ENCODE peak calls at places on chromosomes 16 and 17, in four cellular contexts. D, L, C and Z are unnamed samples.

GRCh38 chr16:81599034-81599744 is 154.6 kb downstream of the CMIP start:
- DNase-seq in D (no peak), L (no peak), C (no peak), Z (no peak)

GRCh38 chr17:3866269-3866668 is 20.2 kb upstream of the NCBP3 start:
- DNase-seq in D (no peak), L (no peak), C (no peak), Z (no peak)

GRCh38 chr17:32136856-32137255 is 5.4 kb upstream of the RHOT1 start:
- DNase-seq in D (no peak), L (peak), C (no peak), Z (no peak)

GRCh38 chr17:10814083-10814482 is 10.2 kb upstream of the TMEM238L start:
- DNase-seq in D (no peak), L (no peak), C (no peak), Z (no peak)

GRCh38 chr16:57666353-57667068 is 1.6 kb upstream of the ADGRG3 start:
- DNase-seq in D (no peak), L (no peak), C (no peak), Z (no peak)

GRCh38 chr17:40283662-40284061 is 4.0 kb upstream of the CDC6 start:
- DNase-seq in D (no peak), L (peak), C (no peak), Z (no peak)

GRCh38 chr16:84545114-84545737 is 40.8 kb upstream of the MEAK7 start:
- DNase-seq in D (no peak), L (no peak), C (no peak), Z (no peak)

GRCh38 chr16:4371481-4372314 is at the start of gene VASN:
- DNase-seq in D (peak), L (peak), C (peak), Z (no peak)

GRCh38 chr16:69031877-69032301 is 73.6 kb upstream of the HAS3 start:
- DNase-seq in D (peak), L (no peak), C (no peak), Z (no peak)

GRCh38 chr17:19717411-19717908 is 1.1 kb upstream of the SLC47A2 start:
- DNase-seq in D (no peak), L (no peak), C (no peak), Z (no peak)

GRCh38 chr16:69927056-69927757 is 23.9 kb upstream of the CLEC18A start:
- DNase-seq in D (peak), L (peak), C (no peak), Z (no peak)

GRCh38 chr16:13997933-13998332 is 73.2 kb upstream of the MRTFB start:
- DNase-seq in D (peak), L (peak), C (no peak), Z (peak)

GRCh38 chr17:7889166-7889584 is 586 bp downstream of the CHD3 start:
- DNase-seq in D (peak), L (peak), C (peak), Z (no peak)

GRCh38 chr17:82959242-82959930 is 119.6 kb upstream of the ZNF750 start:
- DNase-seq in D (no peak), L (no peak), C (no peak), Z (no peak)

GRCh38 chr16:27242398-27242797 is 26.2 kb downstream of the NSMCE1 start:
- DNase-seq in D (no peak), L (no peak), C (no peak), Z (no peak)

GRCh38 chr16:27235055-27235937 is 32.0 kb downstream of the KDM8 start:
- DNase-seq in D (peak), L (peak), C (peak), Z (peak)

GRCh38 chr17:31294231-31294630 is 2.8 kb downstream of the OMG start:
- DNase-seq in D (no peak), L (no peak), C (no peak), Z (no peak)

GRCh38 chr16:86319871-86320270 is 190.5 kb upstream of the FOXF1 start:
- DNase-seq in D (no peak), L (no peak), C (no peak), Z (no peak)

GRCh38 chr16:69820926-69821541 is 58.9 kb downstream of the WWP2 start:
- DNase-seq in D (no peak), L (no peak), C (no peak), Z (no peak)

GRCh38 chr17:48871551-48872351 is 20.8 kb upstream of the ATP5MC1 start:
- DNase-seq in D (peak), L (no peak), C (no peak), Z (no peak)

GRCh38 chr17:78130439-78131101 is at the start of gene TMC8:
- DNase-seq in D (no peak), L (no peak), C (peak), Z (peak)

GRCh38 chr17:32693135-32693897 is 183.6 kb downstream of the MYO1D start:
- DNase-seq in D (no peak), L (no peak), C (no peak), Z (no peak)

GRCh38 chr16:19753815-19754643 is 36.0 kb downstream of the IQCK start:
- DNase-seq in D (peak), L (no peak), C (no peak), Z (no peak)

GRCh38 chr17:11996722-11997146 is 541 bp downstream of the ZNF18 start:
- DNase-seq in D (no peak), L (peak), C (no peak), Z (peak)

GRCh38 chr16:53848950-53849349 is 145.0 kb downstream of the FTO start:
- DNase-seq in D (no peak), L (no peak), C (no peak), Z (no peak)

GRCh38 chr16:56632160-56632847 is at the start of gene MT1M:
- DNase-seq in D (peak), L (peak), C (no peak), Z (no peak)

GRCh38 chr17:73541111-73541510 is 103.1 kb downstream of the SDK2 start:
- DNase-seq in D (no peak), L (no peak), C (no peak), Z (no peak)

GRCh38 chr17:32150358-32150757 is 8.1 kb downstream of the RHOT1 start:
- DNase-seq in D (no peak), L (no peak), C (no peak), Z (no peak)

GRCh38 chr17:49468827-49469385 is 26.2 kb upstream of the NGFR start:
- DNase-seq in D (no peak), L (no peak), C (no peak), Z (no peak)

GRCh38 chr17:28372203-28372944 is 880 bp downstream of the SARM1 start:
- DNase-seq in D (no peak), L (peak), C (no peak), Z (no peak)

GRCh38 chr16:23092072-23092800 is 57.0 kb downstream of the USP31 start:
- DNase-seq in D (no peak), L (no peak), C (no peak), Z (no peak)

GRCh38 chr17:77738666-77739531 is 219.6 kb upstream of the TNRC6C start:
- DNase-seq in D (no peak), L (no peak), C (no peak), Z (no peak)

GRCh38 chr16:4944333-4945281 is 7.7 kb upstream of the PPL start:
- DNase-seq in D (peak), L (peak), C (no peak), Z (no peak)

GRCh38 chr17:2655526-2655925 is 56.0 kb downstream of the CLUH start:
- DNase-seq in D (no peak), L (no peak), C (no peak), Z (no peak)

GRCh38 chr17:29855686-29856085 is 74.3 kb downstream of the SSH2 start:
- DNase-seq in D (no peak), L (no peak), C (no peak), Z (no peak)